ENCODE peak calls at places on chromosomes 6 and 20, in four cellular contexts. R is mammary epithelial cell, M is GM23338, B is thyroid gland. E is an unnamed sample.

GRCh38 chr6:150720774-150721233 is 121.1 kb downstream of the PLEKHG1 start:
- DNase-seq in R (peak; percentile 99), M (peak; percentile 43), B (peak; percentile 69), E (peak; percentile 67)

GRCh38 chr20:49179368-49180277 is 8.5 kb downstream of the STAU1 start:
- DNase-seq in M (no peak), B (no peak), R (no peak), E (no peak)

GRCh38 chr6:114989279-114989964 is 646.6 kb upstream of the HS3ST5 start:
- DNase-seq in R (no peak), M (no peak), B (no peak), E (no peak)

GRCh38 chr20:37958856-37959255 is 55.9 kb downstream of the VSTM2L start:
- DNase-seq in R (no peak), M (no peak), B (no peak), E (no peak)

GRCh38 chr6:157264701-157265100 is 58.6 kb downstream of the TMEM242 start:
- DNase-seq in M (no peak), B (no peak), R (no peak), E (no peak)

GRCh38 chr20:40728996-40729395 is 40.0 kb upstream of the MAFB start:
- DNase-seq in B (no peak), R (no peak), M (no peak), E (no peak)

GRCh38 chr6:35318845-35319220 is 21.2 kb downstream of the DEF6 start:
- DNase-seq in B (no peak), M (no peak), R (no peak), E (no peak)

GRCh38 chr6:80449756-80450155 is 343.3 kb downstream of the BCKDHB start:
- DNase-seq in B (no peak), R (no peak), M (no peak), E (no peak)

GRCh38 chr6:69232506-69233194 is 564.2 kb downstream of the LMBRD1 start:
- DNase-seq in M (peak; percentile 91), R (peak; percentile 56), B (peak; percentile 54), E (peak; percentile 90)

GRCh38 chr6:25026723-25027122 is 91.0 kb upstream of the RIPOR2 start:
- DNase-seq in B (peak; percentile 95), M (no peak), R (no peak), E (no peak)

GRCh38 chr6:98636941-98637340 is 197.4 kb upstream of the POU3F2 start:
- DNase-seq in M (peak; percentile 72), R (no peak), B (no peak), E (peak; percentile 38)

GRCh38 chr20:31707994-31708744 is 14.5 kb downstream of the BCL2L1 start:
- DNase-seq in M (peak; percentile 89), B (peak; percentile 66), R (no peak), E (no peak)

GRCh38 chr6:64085126-64085525 is 449.5 kb downstream of the PHF3 start:
- DNase-seq in M (no peak), R (no peak), B (no peak), E (no peak)

GRCh38 chr20:38209736-38210405 is 44.8 kb upstream of the TGM2 start:
- DNase-seq in M (no peak), B (no peak), R (no peak), E (no peak)

GRCh38 chr20:17967595-17968365 is 814 bp downstream of the SNX5 start:
- DNase-seq in B (no peak), R (peak; percentile 28), M (no peak), E (no peak)

GRCh38 chr6:150076196-150076893 is 7.4 kb upstream of the ULBP3 start:
- DNase-seq in M (peak; percentile 45), B (peak; percentile 52), R (no peak), E (peak; percentile 53)

GRCh38 chr6:75287424-75287823 is 2.8 kb upstream of the TMEM30A start:
- DNase-seq in R (no peak), M (no peak), B (no peak), E (no peak)

GRCh38 chr6:46491201-46491788 is at the start of gene RCAN2:
- DNase-seq in M (peak; percentile 91), R (peak; percentile 42), B (peak; percentile 85), E (peak; percentile 91)

GRCh38 chr6:26240157-26240980 is 124.6 kb upstream of the BTN3A2 start:
- DNase-seq in R (peak; percentile 34), M (peak; percentile 94), B (peak; percentile 70), E (peak; percentile 71)

GRCh38 chr6:11813585-11813984 is 35.0 kb upstream of the ADTRP start:
- DNase-seq in M (no peak), R (no peak), B (no peak), E (no peak)

GRCh38 chr6:166786704-166787293 is 159.7 kb upstream of the RPS6KA2 start:
- DNase-seq in M (peak; percentile 85), R (peak; percentile 38), B (peak; percentile 9), E (peak; percentile 82)

GRCh38 chr6:131164506-131164905 is 29.2 kb downstream of the AKAP7 start:
- DNase-seq in R (peak; percentile 4), B (no peak), M (no peak), E (no peak)

GRCh38 chr6:93727447-93727846 is 308.1 kb upstream of the EPHA7 start:
- DNase-seq in R (no peak), M (no peak), B (no peak), E (no peak)

GRCh38 chr6:138907167-138907566 is 80.9 kb downstream of the REPS1 start:
- DNase-seq in B (no peak), R (no peak), M (no peak), E (no peak)

GRCh38 chr6:53411451-53411850 is 62.7 kb upstream of the ELOVL5 start:
- DNase-seq in R (peak; percentile 4), M (peak; percentile 17), B (no peak), E (peak; percentile 5)

GRCh38 chr20:41650221-41650948 is 32.2 kb upstream of the CHD6 start:
- DNase-seq in B (no peak), R (no peak), M (peak; percentile 27), E (no peak)

GRCh38 chr20:43744121-43744520 is 17.3 kb upstream of the GTSF1L start:
- DNase-seq in B (no peak), M (no peak), R (peak; percentile 35), E (no peak)

GRCh38 chr20:12700701-12701100 is 308.1 kb upstream of the SPTLC3 start:
- DNase-seq in R (no peak), M (peak; percentile 54), B (no peak), E (no peak)

GRCh38 chr20:51335329-51335841 is 207.1 kb downstream of the NFATC2 start:
- DNase-seq in R (peak; percentile 82), M (no peak), B (no peak), E (no peak)

GRCh38 chr6:72788188-72788587 is 166.3 kb downstream of the KCNQ5 start:
- DNase-seq in R (peak; percentile 90), B (no peak), M (no peak), E (no peak)

GRCh38 chr6:107264357-107264831 is 149.1 kb upstream of the BEND3 start:
- DNase-seq in B (no peak), M (no peak), R (peak; percentile 73), E (no peak)

GRCh38 chr6:168581236-168581635 is 140.3 kb downstream of the SMOC2 start:
- DNase-seq in M (no peak), B (no peak), R (no peak), E (no peak)

GRCh38 chr20:3911956-3912355 is 22.8 kb downstream of the PANK2 start:
- DNase-seq in M (no peak), B (no peak), R (no peak), E (no peak)

GRCh38 chr20:19888269-19888669 is 128.9 kb upstream of the NAA20 start:
- DNase-seq in R (no peak), B (peak; percentile 51), M (no peak), E (no peak)

GRCh38 chr6:111628117-111628866 is 22.6 kb upstream of the TRAF3IP2 start:
- DNase-seq in R (no peak), B (no peak), M (no peak), E (no peak)

GRCh38 chr20:11128131-11128831 is 454.5 kb upstream of the JAG1 start:
- DNase-seq in B (no peak), M (no peak), R (no peak), E (no peak)

GRCh38 chr6:42984924-42985475 is 630 bp downstream of the PPP2R5D start:
- DNase-seq in M (peak; percentile 65), B (peak; percentile 19), R (no peak), E (peak; percentile 52)

GRCh38 chr6:49979584-49979983 is 10.2 kb upstream of the DEFB113 start:
- DNase-seq in B (no peak), R (no peak), M (peak; percentile 3), E (no peak)

GRCh38 chr6:132247381-132248159 is 153.7 kb downstream of the MOXD1 start:
- DNase-seq in B (no peak), R (no peak), M (no peak), E (no peak)

GRCh38 chr20:36096404-36096799 is 58.1 kb upstream of the EPB41L1 start:
- DNase-seq in R (no peak), B (no peak), M (no peak), E (no peak)

GRCh38 chr20:46698788-46699187 is 9.5 kb upstream of the TP53RK start:
- DNase-seq in R (no peak), B (no peak), M (peak; percentile 52), E (no peak)
- H3K4me3 ChIP-seq in R (no peak overlapping the region), B (no peak overlapping the region), M (no peak overlapping the region), E (no peak overlapping the region)

DNA sequence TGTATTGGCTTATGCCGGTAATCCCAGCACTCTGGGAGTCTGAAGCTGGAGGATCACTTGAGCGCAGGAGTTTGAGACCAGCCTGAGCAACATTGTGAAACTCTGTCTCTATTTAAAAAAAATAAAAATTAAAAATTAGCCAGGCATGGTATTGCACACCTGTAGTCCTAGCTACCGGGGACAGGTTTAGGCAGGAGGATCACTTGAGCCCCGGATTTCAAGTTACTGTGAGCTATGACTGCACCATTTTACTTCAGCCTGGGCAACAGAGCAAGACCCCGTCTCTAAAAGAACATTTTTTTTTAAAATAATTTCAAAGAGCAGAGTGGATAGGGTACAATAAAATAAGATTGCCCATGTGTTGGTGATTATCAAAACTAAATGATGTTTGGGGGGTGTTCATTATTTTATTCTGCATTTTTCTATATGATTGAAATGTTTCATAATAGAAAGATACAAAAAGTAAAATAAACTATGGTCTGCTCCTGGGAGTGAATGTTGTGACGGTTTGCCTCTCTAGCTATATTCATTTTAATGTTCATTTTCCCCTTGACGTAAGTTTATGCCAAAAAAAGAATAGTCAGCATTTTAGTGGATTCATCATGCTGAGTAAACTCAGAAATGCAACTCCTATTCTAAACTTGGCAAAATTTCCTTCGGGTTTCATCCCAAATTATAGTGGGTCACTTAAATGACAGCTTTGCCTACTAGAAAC is 482.7 kb upstream of the SOX4 start:
- DNase-seq in R (no peak), B (no peak), M (no peak), E (no peak)
- H3K4me3 ChIP-seq in R (no peak overlapping the region), B (no peak overlapping the region), M (no peak overlapping the region), E (no peak overlapping the region)

GRCh38 chr20:21511485-21511849 is 2.4 kb downstream of the NKX2-2 start:
- DNase-seq in M (peak; percentile 45), R (no peak), B (no peak), E (peak; percentile 47)
- H3K4me3 ChIP-seq in M (peak overlapping the region; percentile 56), R (no peak overlapping the region), B (no peak overlapping the region), E (no peak overlapping the region)

GRCh38 chr20:57688295-57688694 is 21.5 kb downstream of the PMEPA1 start:
- DNase-seq in M (no peak), B (no peak), R (no peak), E (no peak)
- H3K4me3 ChIP-seq in M (no peak overlapping the region), B (no peak overlapping the region), R (no peak overlapping the region), E (no peak overlapping the region)

GRCh38 chr6:4732691-4733315 is 43.4 kb upstream of the CDYL start:
- DNase-seq in B (peak; percentile 60), M (peak; percentile 55), R (peak; percentile 95), E (peak; percentile 55)
- H3K4me3 ChIP-seq in B (no peak overlapping the region), M (no peak overlapping the region), R (peak overlapping the region; percentile 32), E (no peak overlapping the region)

GRCh38 chr6:14440891-14441358 is 323.4 kb downstream of the CD83 start:
- DNase-seq in R (no peak), M (no peak), B (no peak), E (no peak)
- H3K4me3 ChIP-seq in R (no peak overlapping the region), M (no peak overlapping the region), B (no peak overlapping the region), E (peak overlapping the region; percentile 6)

E was measured in neural progenitor cell.